ENCODE peak calls at places on chromosomes 5 and 9, in five cellular contexts. L, E, O, X and P are unnamed samples. For H3K4me1, the result is how much of the 10 kb centered on the place peaks cover.

GRCh38 chr5:59496524-59497134 is 396.9 kb downstream of the PDE4D start:
- DNase-seq in E (no peak), O (peak), X (no peak), L (no peak), P (no peak)

GRCh38 chr9:131679261-131680020 is 60.4 kb downstream of the RAPGEF1 start:
- DNase-seq in L (no peak), X (no peak), E (no peak), O (no peak), P (no peak)

GRCh38 chr5:160271396-160271795 is 41.0 kb downstream of the CCNJL start:
- DNase-seq in L (no peak), E (no peak), O (no peak), X (no peak), P (no peak)

GRCh38 chr5:91425046-91425445 is 41.9 kb upstream of the ARRDC3 start:
- DNase-seq in X (no peak), L (no peak), O (no peak), E (no peak), P (no peak)

GRCh38 chr5:98428806-98429205 is 344.7 kb upstream of the RGMB start:
- DNase-seq in O (peak), X (no peak), E (no peak), L (peak), P (peak)

GRCh38 chr5:15373151-15373550 is 126.8 kb upstream of the FBXL7 start:
- DNase-seq in O (no peak), E (no peak), L (no peak), X (no peak), P (no peak)

GRCh38 chr5:181160-181559 is 10.1 kb upstream of the LRRC14B start:
- DNase-seq in X (no peak), L (no peak), O (no peak), E (no peak), P (no peak)

GRCh38 chr9:136219276-136219675 is 14.3 kb upstream of the LHX3 start:
- DNase-seq in E (no peak), X (no peak), O (no peak), L (no peak), P (no peak)

GRCh38 chr5:35938518-35939227 is at the start of gene CAPSL:
- DNase-seq in O (peak), L (peak), E (peak), X (no peak), P (no peak)

GRCh38 chr9:35954942-35955546 is 2.9 kb downstream of the OR2S2 start:
- DNase-seq in O (peak), L (peak), X (peak), E (peak), P (peak)

GRCh38 chr9:35353731-35354365 is 136.1 kb upstream of the RUSC2 start:
- DNase-seq in O (no peak), L (no peak), X (no peak), E (no peak), P (no peak)

GRCh38 chr9:5652810-5653209 is 23.9 kb downstream of the RIC1 start:
- DNase-seq in X (no peak), E (no peak), O (no peak), L (no peak), P (peak)

GRCh38 chr5:14816999-14817761 is 54.4 kb downstream of the ANKH start:
- DNase-seq in L (no peak), E (no peak), X (no peak), O (no peak), P (no peak)

GRCh38 chr9:111683351-111683750 is 21.9 kb downstream of the GNG10 start:
- DNase-seq in O (no peak), X (no peak), L (no peak), E (no peak), P (no peak)

GRCh38 chr9:72557549-72557948 is 36.1 kb downstream of the TMC1 start:
- DNase-seq in E (no peak), X (no peak), L (peak), O (peak), P (peak)

GRCh38 chr9:89677696-89678393 is 73.0 kb downstream of the GADD45G start:
- DNase-seq in L (peak), E (peak), O (peak), X (no peak), P (no peak)

GRCh38 chr5:53381-54174 is 38.4 kb upstream of the PLEKHG4B start:
- DNase-seq in X (no peak), L (peak), E (peak), O (peak), P (no peak)

GRCh38 chr5:177457239-177458121 is 10.9 kb downstream of the PRR7 start:
- DNase-seq in E (peak), O (peak), X (peak), L (peak), P (peak)

GRCh38 chr5:41925555-41925946 is 470 bp downstream of the FBXO4 start:
- DNase-seq in X (no peak), O (peak), L (peak), E (peak), P (peak)

GRCh38 chr5:122182491-122182921 is 53.2 kb downstream of the ZNF474 start:
- DNase-seq in X (no peak), E (no peak), O (peak), L (no peak), P (no peak)

GRCh38 chr5:151060742-151061141 is 20.1 kb downstream of the TNIP1 start:
- DNase-seq in E (no peak), L (no peak), O (no peak), X (no peak), P (no peak)
- H3K4me1 ChIP-seq in E (under half), L (under half), O (under half), X (under half), P (under half)

GRCh38 chr9:38019731-38020130 is 49.3 kb downstream of the SHB start:
- DNase-seq in E (no peak), O (no peak), L (no peak), X (no peak), P (no peak)
- H3K4me1 ChIP-seq in E (half or more), O (under half), L (half or more), X (under half), P (under half)

GRCh38 chr5:173733831-173734491 is 117.5 kb upstream of the BOD1 start:
- DNase-seq in E (no peak), O (no peak), L (no peak), X (no peak), P (no peak)
- H3K4me1 ChIP-seq in E (under half), O (under half), L (under half), X (under half), P (under half)

DNA sequence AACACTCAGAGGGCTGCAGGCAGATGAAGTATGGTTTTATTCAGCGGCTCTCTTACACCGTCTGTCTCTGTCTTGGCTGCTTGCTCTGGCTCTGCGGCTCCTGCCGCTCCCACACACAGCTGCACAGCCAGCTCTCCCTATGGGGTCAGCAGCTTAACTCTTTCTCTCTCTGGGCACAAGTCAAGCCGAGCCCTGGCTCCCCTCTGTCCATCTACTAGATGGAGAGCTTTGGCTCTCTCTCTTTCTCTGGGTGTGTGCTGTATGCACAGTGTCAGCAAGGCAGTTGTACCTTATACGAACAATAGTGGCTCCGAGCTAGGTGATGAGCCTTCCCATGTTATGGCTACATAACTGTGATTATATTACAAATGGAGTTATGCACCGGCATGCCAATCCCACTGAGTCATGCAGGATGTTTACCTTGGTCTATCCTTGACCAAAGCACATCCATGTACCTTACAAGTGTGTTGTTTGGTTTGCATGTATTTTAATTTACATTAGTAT is 19.3 kb upstream of the PPP2CA start:
- DNase-seq in X (no peak), O (peak), L (no peak), E (no peak), P (no peak)
- H3K4me1 ChIP-seq in X (under half), O (under half), L (under half), E (under half), P (under half)